ENCODE peak calls at places on chromosomes 12 and 14, in ten cellular contexts. M is stomach; B is aorta; Y is CD8-positive, alpha-beta T cell; O is tibial artery; K is ovary; J is pancreas; Z is OCI-LY7; U is mucosa of descending colon; D is uterus. X is an unnamed sample. For H3K36me3, the result is how much of the 10 kb centered on the place peaks cover.

GRCh38 chr12:95164656-95165055 is 52.6 kb downstream of the FGD6 start:
- DNase-seq in M (no peak), B (no peak), Y (no peak), O (no peak), K (no peak), J (no peak), Z (no peak), U (no peak), D (no peak), X (no peak)

GRCh38 chr14:79986251-79986650 is 225.1 kb downstream of the DIO2 start:
- DNase-seq in M (no peak), B (no peak), Y (no peak), O (no peak), K (no peak), J (no peak), Z (no peak), U (no peak), D (no peak), X (no peak)

GRCh38 chr14:104280902-104281767 is 142.7 kb downstream of the KIF26A start:
- DNase-seq in M (peak), B (no peak), Y (no peak), O (peak), K (peak), J (no peak), Z (no peak), U (peak), D (peak), X (no peak)

GRCh38 chr12:124011435-124012124 is 38.6 kb downstream of the ZNF664 start:
- DNase-seq in M (no peak), B (no peak), Y (no peak), O (no peak), K (no peak), J (no peak), Z (no peak), U (no peak), D (no peak), X (no peak)

GRCh38 chr14:85601246-85601645 is 71.3 kb downstream of the FLRT2 start:
- DNase-seq in M (no peak), B (no peak), Y (no peak), O (no peak), K (no peak), J (no peak), Z (no peak), U (no peak), D (no peak), X (no peak)

GRCh38 chr12:105274571-105274970 is 38.6 kb upstream of the APPL2 start:
- DNase-seq in M (no peak), B (no peak), Y (no peak), O (no peak), K (no peak), J (no peak), Z (no peak), U (no peak), D (no peak), X (no peak)

GRCh38 chr14:38042356-38042755 is 165.3 kb upstream of the SSTR1 start:
- DNase-seq in M (no peak), B (peak), Y (no peak), O (no peak), K (no peak), J (peak), Z (no peak), U (no peak), D (no peak), X (no peak)

GRCh38 chr12:105921872-105922669 is 216.7 kb downstream of the NUAK1 start:
- DNase-seq in M (no peak), B (no peak), Y (no peak), O (no peak), K (no peak), J (no peak), Z (no peak), U (no peak), D (no peak), X (no peak)

GRCh38 chr12:26293612-26294011 is 98.2 kb downstream of the SSPN start:
- DNase-seq in M (no peak), B (no peak), Y (no peak), O (no peak), K (no peak), J (no peak), Z (no peak), U (no peak), D (no peak), X (no peak)

GRCh38 chr12:40573024-40573423 is 119.2 kb upstream of the CNTN1 start:
- DNase-seq in M (no peak), B (no peak), Y (no peak), O (no peak), K (no peak), J (no peak), Z (no peak), U (no peak), D (no peak), X (no peak)

GRCh38 chr12:107478881-107479280 is 206.7 kb upstream of the PWP1 start:
- DNase-seq in M (no peak), B (no peak), Y (no peak), O (no peak), K (no peak), J (no peak), Z (no peak), U (no peak), D (no peak), X (no peak)

GRCh38 chr12:122681814-122682213 is 21.3 kb downstream of the HCAR2 start:
- DNase-seq in M (no peak), B (no peak), Y (no peak), O (no peak), K (no peak), J (no peak), Z (no peak), U (no peak), D (no peak), X (no peak)

GRCh38 chr12:72274926-72275325 is 2.8 kb downstream of the TRHDE start:
- DNase-seq in M (no peak), B (no peak), Y (no peak), O (no peak), K (no peak), J (no peak), Z (no peak), U (no peak), D (peak), X (no peak)

GRCh38 chr14:70259420-70259819 is 70.7 kb upstream of the SLC8A3 start:
- DNase-seq in M (no peak), B (no peak), Y (no peak), O (no peak), K (no peak), J (no peak), Z (no peak), U (no peak), D (no peak), X (no peak)

GRCh38 chr12:114163766-114164165 is 197.6 kb upstream of the RBM19 start:
- DNase-seq in M (no peak), B (no peak), Y (no peak), O (no peak), K (no peak), J (no peak), Z (no peak), U (no peak), D (no peak), X (no peak)

GRCh38 chr12:9130244-9130643 is 14.5 kb upstream of the A2M start:
- DNase-seq in M (no peak), B (no peak), Y (no peak), O (no peak), K (no peak), J (no peak), Z (no peak), U (no peak), D (no peak), X (no peak)

GRCh38 chr12:13289644-13290285 is 93.2 kb downstream of the EMP1 start:
- DNase-seq in M (no peak), B (no peak), Y (no peak), O (no peak), K (no peak), J (no peak), Z (no peak), U (no peak), D (no peak), X (no peak)

GRCh38 chr14:32571995-32572866 is 243.1 kb downstream of the AKAP6 start:
- DNase-seq in M (no peak), B (no peak), Y (no peak), O (no peak), K (no peak), J (no peak), Z (no peak), U (no peak), D (no peak), X (no peak)

GRCh38 chr12:105507311-105508035 is 177.0 kb downstream of the C12orf75 start:
- DNase-seq in M (no peak), B (no peak), Y (no peak), O (no peak), K (no peak), J (no peak), Z (no peak), U (no peak), D (no peak), X (no peak)

GRCh38 chr14:96177766-96178377 is 26.8 kb upstream of the BDKRB2 start:
- DNase-seq in M (no peak), B (no peak), Y (no peak), O (no peak), K (peak), J (no peak), Z (no peak), U (no peak), D (peak), X (no peak)

GRCh38 chr12:113747048-113747447 is 219.1 kb downstream of the RBM19 start:
- DNase-seq in M (no peak), B (no peak), Y (no peak), O (no peak), K (no peak), J (no peak), Z (no peak), U (no peak), D (no peak), X (no peak)

GRCh38 chr14:28765169-28765906 is 1.2 kb upstream of the FOXG1 start:
- DNase-seq in M (no peak), B (no peak), Y (no peak), O (no peak), K (no peak), J (no peak), Z (no peak), U (no peak), D (no peak), X (no peak)

GRCh38 chr12:50598321-50598862 is 93.6 kb downstream of the DIP2B start:
- DNase-seq in M (no peak), B (no peak), Y (no peak), O (no peak), K (no peak), J (no peak), Z (no peak), U (no peak), D (no peak), X (no peak)

GRCh38 chr12:114747156-114747555 is 63.2 kb upstream of the TBX3 start:
- DNase-seq in M (no peak), B (no peak), Y (no peak), O (no peak), K (no peak), J (no peak), Z (no peak), U (no peak), D (no peak), X (no peak)

GRCh38 chr14:61553730-61554641 is 141.3 kb upstream of the HIF1A start:
- DNase-seq in M (no peak), B (peak), Y (no peak), O (no peak), K (no peak), J (peak), Z (no peak), U (no peak), D (no peak), X (no peak)

GRCh38 chr12:96190403-96191170 is 3.6 kb upstream of the ELK3 start:
- DNase-seq in M (no peak), B (no peak), Y (no peak), O (no peak), K (no peak), J (no peak), Z (no peak), U (no peak), D (peak), X (no peak)

GRCh38 chr14:85315891-85316290 is 214.1 kb upstream of the FLRT2 start:
- DNase-seq in M (no peak), B (no peak), Y (no peak), O (no peak), K (no peak), J (no peak), Z (no peak), U (no peak), D (no peak), X (no peak)

GRCh38 chr14:59728294-59728693 is 142.3 kb downstream of the RTN1 start:
- DNase-seq in M (no peak), B (no peak), Y (no peak), O (no peak), K (no peak), J (no peak), Z (no peak), U (no peak), D (no peak), X (no peak)

GRCh38 chr12:55847603-55848329 is 5.0 kb upstream of the MMP19 start:
- DNase-seq in M (peak), B (peak), Y (no peak), O (peak), K (peak), J (peak), Z (no peak), U (peak), D (peak), X (no peak)

GRCh38 chr14:70901218-70901772 is 6.0 kb upstream of the PCNX1 start:
- DNase-seq in M (no peak), B (no peak), Y (no peak), O (no peak), K (no peak), J (no peak), Z (no peak), U (no peak), D (no peak), X (no peak)

GRCh38 chr14:105148604-105149145 is 19.9 kb downstream of the JAG2 start:
- DNase-seq in M (no peak), B (peak), Y (no peak), O (no peak), K (no peak), J (no peak), Z (no peak), U (peak), D (no peak), X (no peak)

GRCh38 chr14:64812412-64812811 is 67.3 kb downstream of the SPTB start:
- DNase-seq in M (peak), B (no peak), Y (no peak), O (no peak), K (no peak), J (peak), Z (peak), U (peak), D (no peak), X (no peak)

GRCh38 chr12:51358496-51358895 is 12.0 kb upstream of the CELA1 start:
- DNase-seq in M (no peak), B (no peak), Y (no peak), O (no peak), K (no peak), J (no peak), Z (no peak), U (no peak), D (no peak), X (no peak)

GRCh38 chr14:56782701-56783100 is 27.6 kb downstream of the OTX2 start:
- DNase-seq in M (no peak), B (no peak), Y (no peak), O (no peak), K (no peak), J (no peak), Z (no peak), U (no peak), D (no peak), X (no peak)

GRCh38 chr14:78975734-78976133 is 805.6 kb downstream of the NRXN3 start:
- DNase-seq in M (no peak), B (no peak), Y (no peak), O (no peak), K (no peak), J (no peak), Z (no peak), U (no peak), D (no peak), X (no peak)

GRCh38 chr14:78970677-78971076 is 800.5 kb downstream of the NRXN3 start:
- DNase-seq in M (no peak), B (no peak), Y (no peak), O (no peak), K (no peak), J (no peak), Z (no peak), U (no peak), D (no peak), X (no peak)

GRCh38 chr14:78968249-78968648 is 798.1 kb downstream of the NRXN3 start:
- DNase-seq in M (no peak), B (no peak), Y (no peak), O (no peak), K (no peak), J (no peak), Z (no peak), U (no peak), D (no peak), X (no peak)

GRCh38 chr14:78974691-78975090 is 804.5 kb downstream of the NRXN3 start:
- DNase-seq in M (no peak), B (no peak), Y (no peak), O (no peak), K (no peak), J (no peak), Z (no peak), U (no peak), D (no peak), X (no peak)

GRCh38 chr14:78972440-78972839 is 802.3 kb downstream of the NRXN3 start:
- DNase-seq in M (no peak), B (no peak), Y (no peak), O (no peak), K (no peak), J (no peak), Z (no peak), U (no peak), D (no peak), X (no peak)
- H3K36me3 ChIP-seq in M (under half), B (under half), Y (under half), O (under half), K (under half), J (under half), Z (under half), U (under half), D (under half), X (under half)

GRCh38 chr12:74129702-74130101 is 407.9 kb upstream of the ATXN7L3B start:
- DNase-seq in M (no peak), B (no peak), Y (no peak), O (no peak), K (no peak), J (no peak), Z (no peak), U (no peak), D (no peak), X (no peak)
- H3K4me3 ChIP-seq in M (no peak), B (no peak), Y (no peak), O (no peak), K (no peak), J (no peak), Z (no peak), U (no peak), D (no peak), X (no peak)

GRCh38 chr12:48084841-48085460 is 20.9 kb downstream of the SENP1 start:
- DNase-seq in M (no peak), B (no peak), Y (no peak), O (no peak), K (no peak), J (no peak), Z (no peak), U (no peak), D (no peak), X (no peak)

GRCh38 chr12:48080821-48081220 is 25.1 kb downstream of the SENP1 start:
- DNase-seq in M (no peak), B (no peak), Y (no peak), O (no peak), K (no peak), J (no peak), Z (no peak), U (no peak), D (no peak), X (no peak)

GRCh38 chr12:48080285-48080684 is 25.6 kb downstream of the SENP1 start:
- DNase-seq in M (no peak), B (no peak), Y (no peak), O (no peak), K (no peak), J (no peak), Z (no peak), U (no peak), D (no peak), X (no peak)

GRCh38 chr12:48086327-48086726 is 19.6 kb downstream of the SENP1 start:
- DNase-seq in M (no peak), B (no peak), Y (no peak), O (no peak), K (no peak), J (no peak), Z (no peak), U (no peak), D (no peak), X (no peak)

DNA sequence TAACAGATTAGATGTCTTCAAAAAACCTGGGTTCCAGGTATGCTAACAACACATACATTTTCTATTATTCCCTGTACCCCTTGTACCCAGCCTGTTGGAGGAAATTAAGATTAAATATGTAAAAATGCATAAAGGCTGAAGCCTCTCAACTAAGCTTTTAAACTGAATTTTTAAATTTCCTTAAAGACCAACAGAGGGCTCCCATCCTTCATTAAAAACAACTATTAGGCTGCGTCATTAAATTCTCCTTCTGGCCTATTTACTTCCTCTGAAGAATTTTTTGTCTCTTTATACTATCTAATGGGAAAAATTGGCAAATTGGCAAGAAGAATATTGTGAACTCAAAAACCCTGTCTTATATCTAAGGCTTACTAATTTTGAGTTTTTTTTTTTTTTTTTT is 21.8 kb downstream of the SENP1 start:
- DNase-seq in M (no peak), B (no peak), Y (no peak), O (no peak), K (no peak), J (no peak), Z (peak), U (no peak), D (no peak), X (no peak)
- H3K36me3 ChIP-seq in M (half or more), B (under half), Y (under half), O (under half), K (under half), J (under half), Z (half or more), U (under half), D (under half), X (under half)

GRCh38 chr14:53608369-53608768 is 348.3 kb downstream of the BMP4 start:
- DNase-seq in M (peak), B (no peak), Y (no peak), O (no peak), K (no peak), J (no peak), Z (peak), U (peak), D (no peak), X (no peak)

GRCh38 chr14:53609009-53609408 is 347.6 kb downstream of the BMP4 start:
- DNase-seq in M (no peak), B (no peak), Y (no peak), O (no peak), K (no peak), J (no peak), Z (no peak), U (no peak), D (no peak), X (no peak)

GRCh38 chr14:53610947-53611346 is 345.7 kb downstream of the BMP4 start:
- DNase-seq in M (no peak), B (no peak), Y (no peak), O (no peak), K (no peak), J (no peak), Z (no peak), U (no peak), D (no peak), X (no peak)

GRCh38 chr14:53615254-53615653 is 341.4 kb downstream of the BMP4 start:
- DNase-seq in M (no peak), B (no peak), Y (no peak), O (no peak), K (no peak), J (no peak), Z (no peak), U (no peak), D (no peak), X (no peak)

DNA sequence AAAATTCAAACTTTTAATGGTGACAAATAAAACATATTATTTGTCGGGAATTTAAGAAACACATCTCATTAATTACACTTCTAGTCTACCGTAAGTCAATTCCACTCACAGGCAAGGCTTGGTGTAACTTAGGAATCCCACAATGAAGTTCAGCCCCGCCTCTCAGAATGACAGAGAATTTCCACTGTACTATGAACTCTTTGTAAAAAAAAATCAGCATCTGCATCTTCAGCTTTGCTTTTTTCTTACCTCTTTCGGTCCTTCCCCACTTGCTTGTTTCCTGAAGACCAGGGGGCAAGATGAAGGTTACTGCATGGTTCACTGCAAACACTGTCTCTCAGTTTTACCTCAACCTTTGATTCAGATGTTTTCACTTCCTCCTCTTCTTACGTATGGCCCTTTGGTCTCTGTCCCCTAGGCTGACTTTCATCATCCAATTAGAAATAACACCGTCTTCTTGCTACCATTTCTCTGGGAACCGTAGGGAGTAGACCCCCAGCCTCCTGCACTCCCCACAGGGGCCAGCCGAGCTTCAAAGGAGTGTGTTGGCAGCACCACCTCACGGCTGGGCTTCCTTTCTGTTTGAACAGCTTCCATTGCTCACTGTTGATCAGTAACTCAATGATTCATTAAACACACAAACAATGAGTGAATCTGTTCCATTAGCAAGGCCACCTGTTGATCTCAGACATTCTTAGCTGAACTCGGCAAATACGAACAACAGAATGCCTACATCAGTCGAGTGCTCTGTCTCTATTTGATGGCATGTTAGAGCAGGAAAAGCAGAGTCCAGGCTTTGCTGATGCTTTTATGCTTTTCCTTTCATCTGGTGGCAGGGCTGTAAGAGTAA is 343.0 kb downstream of the BMP4 start:
- DNase-seq in M (no peak), B (no peak), Y (no peak), O (no peak), K (no peak), J (peak), Z (peak), U (no peak), D (no peak), X (no peak)
- H3K4me3 ChIP-seq in M (no peak), B (no peak), Y (no peak), O (no peak), K (no peak), J (peak), Z (peak), U (no peak), D (no peak), X (no peak)

GRCh38 chr14:23522643-23523198 is 28.8 kb downstream of the ZFHX2 start:
- DNase-seq in M (no peak), B (no peak), Y (no peak), O (no peak), K (no peak), J (no peak), Z (no peak), U (no peak), D (no peak), X (no peak)
- H3K36me3 ChIP-seq in M (under half), B (under half), Y (under half), O (under half), K (under half), J (under half), Z (under half), U (under half), D (under half), X (under half)

GRCh38 chr14:91229743-91230200 is 14.7 kb downstream of the GPR68 start:
- DNase-seq in M (no peak), B (no peak), Y (peak), O (no peak), K (no peak), J (no peak), Z (peak), U (peak), D (no peak), X (no peak)
- H3K4me3 ChIP-seq in M (no peak), B (no peak), Y (peak), O (no peak), K (no peak), J (no peak), Z (peak), U (no peak), D (no peak), X (no peak)